ENCODE peak calls at places on chromosomes 16 and 17, in four cellular contexts. Q, P, O and T are unnamed samples.

GRCh38 chr17:65851965-65852736 is 290.7 kb upstream of the AXIN2 start:
- DNase-seq in Q (no peak), P (no peak), O (no peak), T (no peak)

GRCh38 chr16:27067138-27067537 is 411 bp downstream of the C16orf82 start:
- DNase-seq in P (no peak), O (no peak), Q (no peak), T (no peak)

GRCh38 chr16:48734220-48734619 is 124.2 kb upstream of the N4BP1 start:
- DNase-seq in P (no peak), O (no peak), Q (no peak), T (no peak)

GRCh38 chr17:66527335-66527734 is 224.9 kb downstream of the PRKCA start:
- DNase-seq in P (no peak), O (no peak), Q (no peak), T (no peak)

GRCh38 chr17:74946641-74947040 is 10.9 kb downstream of the OTOP3 start:
- DNase-seq in Q (no peak), O (no peak), P (no peak), T (no peak)

GRCh38 chr16:1030381-1030901 is 42.1 kb upstream of the SSTR5 start:
- DNase-seq in P (no peak), O (no peak), Q (no peak), T (no peak)

GRCh38 chr17:12627177-12627629 is 38.5 kb upstream of the MYOCD start:
- DNase-seq in O (no peak), P (peak), Q (no peak), T (no peak)

GRCh38 chr17:50210249-50211225 is 9.1 kb upstream of the COL1A1 start:
- DNase-seq in P (peak), Q (no peak), O (no peak), T (no peak)

GRCh38 chr17:4520881-4521600 is 22.4 kb downstream of the SPNS2 start:
- DNase-seq in O (no peak), P (peak), Q (no peak), T (peak)

GRCh38 chr16:64391009-64391663 is 730.7 kb downstream of the CDH11 start:
- DNase-seq in P (peak), Q (no peak), O (no peak), T (no peak)

GRCh38 chr17:35740997-35741931 is 9.8 kb downstream of the RASL10B start:
- DNase-seq in P (no peak), Q (no peak), O (peak), T (no peak)

GRCh38 chr17:846901-847777 is 65.0 kb downstream of the MRM3 start:
- DNase-seq in Q (no peak), P (peak), O (no peak), T (peak)

GRCh38 chr16:59719121-59719520 is 985.0 kb upstream of the GOT2 start:
- DNase-seq in P (no peak), Q (no peak), O (no peak), T (no peak)

GRCh38 chr16:87252269-87252970 is 64.8 kb downstream of the C16orf95 start:
- DNase-seq in O (no peak), Q (no peak), P (no peak), T (no peak)